ENCODE peak calls at places on chromosomes 6 and 20, in ten cellular contexts. M is ovary, D is upper lobe of left lung, O is esophagus squamous epithelium, R is HCT116, K is uterus, Z is breast epithelium, G is stomach, F is H1, Q is prostate gland. I is an unnamed sample.

GRCh38 chr6:92181347-92181746 is 1238.0 kb downstream of the EPHA7 start:
- DNase-seq in M (no peak), D (no peak), O (no peak), R (no peak), K (no peak), Z (no peak), G (no peak), F (no peak), Q (no peak), I (no peak)

GRCh38 chr20:51800132-51800721 is 2.1 kb downstream of the SALL4 start:
- DNase-seq in M (peak; percentile 13), D (peak; percentile 62), O (no peak), R (peak; percentile 35), K (peak; percentile 18), Z (peak; percentile 26), G (peak; percentile 72), F (peak; percentile 100), Q (peak; percentile 73), I (no peak)

GRCh38 chr6:63734923-63735322 is 99.3 kb downstream of the PHF3 start:
- DNase-seq in M (no peak), D (no peak), O (no peak), R (no peak), K (no peak), Z (no peak), G (no peak), F (no peak), Q (no peak), I (no peak)

GRCh38 chr20:23143098-23143497 is 57.0 kb upstream of the CD93 start:
- DNase-seq in M (no peak), D (peak; percentile 87), O (no peak), R (peak; percentile 47), K (peak; percentile 59), Z (no peak), G (peak; percentile 54), F (no peak), Q (no peak), I (peak; percentile 77)

GRCh38 chr6:89260310-89260709 is 43.2 kb upstream of the GABRR1 start:
- DNase-seq in M (no peak), D (no peak), O (no peak), R (no peak), K (no peak), Z (no peak), G (no peak), F (peak; percentile 24), Q (no peak), I (no peak)

GRCh38 chr6:78383968-78384367 is 483.4 kb upstream of the IRAK1BP1 start:
- DNase-seq in M (no peak), D (no peak), O (no peak), R (no peak), K (no peak), Z (no peak), G (no peak), F (no peak), Q (no peak), I (no peak)

GRCh38 chr6:11538049-11538798 is 675 bp downstream of the TMEM170B start:
- DNase-seq in M (peak; percentile 19), D (peak; percentile 44), O (no peak), R (no peak), K (peak; percentile 31), Z (no peak), G (peak; percentile 30), F (peak; percentile 68), Q (peak; percentile 16), I (peak; percentile 20)

GRCh38 chr6:89381031-89381430 is 28.5 kb upstream of the UBE2J1 start:
- DNase-seq in M (no peak), D (no peak), O (no peak), R (no peak), K (no peak), Z (no peak), G (no peak), F (no peak), Q (no peak), I (no peak)

DNA sequence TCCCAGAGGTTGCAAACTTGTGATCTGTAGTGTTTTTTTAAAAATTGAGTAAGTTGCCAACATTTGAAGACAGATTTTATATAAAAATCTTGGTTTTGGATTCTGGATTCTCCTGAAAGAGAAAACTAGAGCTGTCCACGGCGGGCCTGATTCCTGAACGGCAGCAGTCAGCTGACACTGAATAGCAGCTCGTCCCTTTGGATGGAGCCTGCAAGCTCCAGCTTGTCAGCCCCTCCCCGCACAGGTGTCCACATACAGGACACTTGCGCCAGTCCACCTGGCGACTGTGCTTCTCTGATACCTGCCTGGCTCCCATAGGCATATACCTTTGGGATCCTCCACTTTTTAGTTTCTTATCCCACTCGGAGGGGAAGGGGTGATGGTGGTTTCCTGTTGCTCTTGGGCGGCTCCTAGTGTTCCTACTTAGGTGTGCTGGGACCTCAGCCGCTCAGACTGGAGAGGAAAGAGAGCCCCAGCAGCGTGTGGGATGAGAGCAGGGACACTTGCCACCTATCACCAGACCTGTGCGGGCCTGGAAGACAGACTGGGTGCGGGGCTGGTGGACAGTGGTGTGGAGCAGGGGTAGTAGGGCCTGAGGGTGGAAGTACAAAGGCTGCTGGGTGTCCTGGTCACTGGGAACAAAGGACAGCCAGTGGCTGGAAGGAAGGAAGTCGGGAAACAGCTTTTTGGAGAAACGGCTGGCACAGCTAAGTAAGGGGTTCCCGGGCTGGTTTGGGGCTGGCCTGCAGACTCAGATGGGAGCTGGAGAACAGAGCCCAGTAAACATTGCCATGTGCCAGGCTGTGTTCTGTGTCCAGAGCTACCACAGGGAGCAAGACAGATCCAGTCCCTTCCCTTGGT is 18.3 kb downstream of the GHRH start:
- DNase-seq in M (no peak), D (no peak), O (no peak), R (no peak), K (no peak), Z (peak; percentile 51), G (no peak), F (peak; percentile 66), Q (no peak), I (no peak)
- H3K36me3 ChIP-seq in M (no peaks in the 10 kb centered on the region), D (peaks cover 17% of the 10 kb centered on the region), O (peaks cover 8% of the 10 kb centered on the region), R (peaks cover 39% of the 10 kb centered on the region), K (no peaks in the 10 kb centered on the region), Z (peaks cover 5% of the 10 kb centered on the region), G (peaks cover 62% of the 10 kb centered on the region), F (peaks cover 41% of the 10 kb centered on the region), Q (peaks cover 6% of the 10 kb centered on the region), I (no peaks in the 10 kb centered on the region)

GRCh38 chr20:58890073-58890453 is 37.5 kb downstream of the GNAS start:
- DNase-seq in M (no peak), D (no peak), O (no peak), R (no peak), K (no peak), Z (no peak), G (no peak), F (peak; percentile 52), Q (no peak), I (no peak)

GRCh38 chr20:58888103-58888502 is 35.6 kb downstream of the GNAS start:
- DNase-seq in M (no peak), D (no peak), O (no peak), R (no peak), K (no peak), Z (no peak), G (no peak), F (no peak), Q (no peak), I (no peak)

GRCh38 chr20:58889334-58890072 is 37.0 kb downstream of the GNAS start:
- DNase-seq in M (no peak), D (no peak), O (no peak), R (no peak), K (no peak), Z (no peak), G (no peak), F (no peak), Q (no peak), I (no peak)

GRCh38 chr20:58890454-58891075 is 38.0 kb downstream of the GNAS start:
- DNase-seq in M (peak; percentile 86), D (peak; percentile 70), O (no peak), R (no peak), K (peak; percentile 83), Z (peak; percentile 64), G (peak; percentile 67), F (peak; percentile 76), Q (peak; percentile 58), I (peak; percentile 63)

GRCh38 chr20:58888521-58889333 is 36.2 kb downstream of the GNAS start:
- DNase-seq in M (peak; percentile 80), D (peak; percentile 78), O (peak; percentile 8), R (no peak), K (peak; percentile 83), Z (peak; percentile 78), G (peak; percentile 82), F (peak; percentile 84), Q (peak; percentile 77), I (peak; percentile 74)
- TF ChIP-seq POLR2A in M (peak; percentile 93), D (peak; percentile 71), O (peak; percentile 54), R (peak; percentile 97), K (peak; percentile 96), Z (peak; percentile 21), G (no peak), F (peak; percentile 99), Q (peak; percentile 87), I (peak; percentile 98)

GRCh38 chr6:21588812-21589811 is 4.4 kb upstream of the SOX4 start:
- DNase-seq in M (peak; percentile 86), D (peak; percentile 88), O (peak; percentile 6), R (peak; percentile 64), K (peak; percentile 85), Z (peak; percentile 79), G (peak; percentile 92), F (peak; percentile 98), Q (peak; percentile 85), I (peak; percentile 66)

GRCh38 chr6:21587925-21588811 is 5.4 kb upstream of the SOX4 start:
- DNase-seq in M (peak; percentile 78), D (peak; percentile 40), O (no peak), R (peak; percentile 44), K (peak; percentile 66), Z (peak; percentile 51), G (peak; percentile 57), F (peak; percentile 79), Q (peak; percentile 61), I (no peak)

GRCh38 chr6:21587182-21587924 is 6.2 kb upstream of the SOX4 start:
- DNase-seq in M (peak; percentile 75), D (peak; percentile 51), O (no peak), R (peak; percentile 46), K (peak; percentile 62), Z (peak; percentile 57), G (peak; percentile 67), F (no peak), Q (peak; percentile 56), I (peak; percentile 18)

GRCh38 chr6:21592953-21593352 is 598 bp upstream of the SOX4 start:
- DNase-seq in M (no peak), D (no peak), O (no peak), R (no peak), K (no peak), Z (no peak), G (no peak), F (no peak), Q (no peak), I (no peak)

GRCh38 chr6:21590345-21590744 is 3.2 kb upstream of the SOX4 start:
- DNase-seq in M (no peak), D (no peak), O (no peak), R (no peak), K (no peak), Z (no peak), G (no peak), F (no peak), Q (no peak), I (no peak)
- TF ChIP-seq CTCF in M (no peak), D (no peak), O (no peak), R (no peak), K (no peak), Z (no peak), G (no peak), F (no peak), Q (no peak), I (no peak)

DNA sequence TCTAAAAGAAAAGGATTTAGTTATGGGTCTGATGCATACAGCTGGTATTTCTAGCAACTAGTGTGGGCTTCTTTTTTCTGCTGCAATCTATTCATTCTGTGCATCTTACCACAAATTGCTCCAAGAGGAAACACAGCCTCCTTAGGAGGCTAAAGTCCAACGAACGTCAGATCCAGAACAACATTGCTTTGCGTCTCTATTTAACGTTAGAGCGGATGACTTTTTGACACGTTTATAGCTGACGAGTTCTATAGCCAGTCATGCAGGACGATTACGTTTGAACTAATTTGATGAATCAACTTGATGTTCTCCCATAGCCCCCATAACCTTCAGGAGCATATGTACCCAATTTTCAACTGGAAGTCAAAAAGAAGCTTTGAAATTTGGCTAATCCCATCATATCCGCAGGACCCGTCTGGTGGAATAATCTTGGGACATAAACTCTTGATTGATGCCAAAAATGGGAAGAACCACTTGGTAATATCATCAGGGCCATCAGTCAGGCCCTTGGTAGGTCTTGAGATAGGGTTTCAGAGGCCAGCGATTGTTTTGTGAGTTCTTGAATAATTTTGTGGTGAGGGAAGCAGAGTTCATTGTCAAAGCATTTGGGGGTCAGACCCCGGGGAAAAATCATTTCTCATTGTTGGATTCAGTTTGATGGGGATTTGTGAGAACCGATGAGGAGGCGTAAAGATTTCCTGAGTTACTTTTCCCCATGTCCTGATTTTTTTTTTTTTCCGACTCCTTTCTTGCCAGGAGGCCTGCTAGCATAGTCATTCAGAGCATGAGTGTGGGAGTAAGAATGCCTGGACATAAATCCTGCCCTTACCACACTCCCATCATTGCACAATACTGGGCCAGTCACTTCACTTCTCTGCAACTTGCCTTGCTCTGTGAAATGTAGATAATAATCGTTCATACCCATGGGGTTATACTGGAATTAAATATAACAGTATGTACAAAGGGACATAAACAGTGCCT is 60.2 kb downstream of the TSHZ2 start:
- DNase-seq in M (no peak), D (no peak), O (no peak), R (no peak), K (peak; percentile 82), Z (peak; percentile 78), G (no peak), F (no peak), Q (no peak), I (peak; percentile 18)
- H3K36me3 ChIP-seq in M (no peaks in the 10 kb centered on the region), D (no peaks in the 10 kb centered on the region), O (no peaks in the 10 kb centered on the region), R (no peaks in the 10 kb centered on the region), K (no peaks in the 10 kb centered on the region), Z (no peaks in the 10 kb centered on the region), G (no peaks in the 10 kb centered on the region), F (no peaks in the 10 kb centered on the region), Q (no peaks in the 10 kb centered on the region), I (no peaks in the 10 kb centered on the region)

I was measured in gastrocnemius medialis.